ENCODE peak calls at places on chromosomes 7 and 10, in ten cellular contexts. V, J, T, I, U, O, E, Y, M and W are unnamed samples.

GRCh38 chr7:1964556-1964912 is 268.2 kb downstream of the MAD1L1 start:
- DNase-seq in V (no peak), M (no peak), E (no peak), I (no peak), O (no peak), U (no peak), J (no peak), Y (no peak), T (no peak), W (no peak)

GRCh38 chr7:77811895-77812685 is 13.5 kb downstream of the PHTF2 start:
- DNase-seq in Y (no peak), U (no peak), T (no peak), E (no peak), I (no peak), J (no peak), M (no peak), O (no peak), V (no peak), W (no peak)

GRCh38 chr10:29839826-29840515 is 205.2 kb upstream of the SVIL start:
- DNase-seq in Y (peak; percentile 66), M (no peak), I (no peak), J (no peak), U (no peak), O (no peak), E (no peak), T (no peak), V (no peak), W (no peak)

GRCh38 chr10:48526371-48526821 is 78.5 kb downstream of the ARHGAP22 start:
- DNase-seq in M (no peak), E (no peak), U (no peak), Y (peak; percentile 51), O (no peak), J (no peak), V (no peak), I (peak; percentile 43), T (peak; percentile 67), W (peak; percentile 61)

GRCh38 chr7:130334274-130334673 is 10.3 kb upstream of the CPA5 start:
- DNase-seq in T (no peak), U (no peak), J (no peak), I (no peak), O (no peak), Y (no peak), E (no peak), M (no peak), V (no peak), W (no peak)

GRCh38 chr10:51097546-51097945 is 23.3 kb downstream of the PRKG1 start:
- DNase-seq in M (no peak), U (no peak), J (no peak), T (no peak), I (no peak), V (no peak), Y (no peak), E (no peak), O (no peak), W (no peak)

GRCh38 chr10:10193848-10194247 is 823.8 kb upstream of the CELF2 start:
- DNase-seq in E (no peak), O (no peak), U (no peak), Y (peak; percentile 47), J (no peak), I (no peak), V (no peak), T (no peak), M (no peak), W (no peak)

GRCh38 chr7:22208806-22209205 is 148.1 kb downstream of the RAPGEF5 start:
- DNase-seq in U (no peak), T (no peak), O (no peak), J (no peak), Y (no peak), V (no peak), M (no peak), I (no peak), E (no peak), W (no peak)

GRCh38 chr7:151809864-151810170 is 67.1 kb downstream of the PRKAG2 start:
- DNase-seq in U (no peak), Y (no peak), E (no peak), J (no peak), O (no peak), I (no peak), T (no peak), M (no peak), V (no peak), W (no peak)

GRCh38 chr7:86598311-86598710 is 45.4 kb upstream of the GRM3 start:
- DNase-seq in E (no peak), I (no peak), J (no peak), O (peak; percentile 50), M (no peak), U (no peak), T (peak; percentile 64), V (no peak), Y (peak; percentile 92), W (no peak)

GRCh38 chr10:117364121-117364960 is 10.9 kb downstream of the PDZD8 start:
- DNase-seq in U (no peak), M (no peak), I (no peak), O (no peak), Y (no peak), T (no peak), J (no peak), E (no peak), V (no peak), W (no peak)

DNA sequence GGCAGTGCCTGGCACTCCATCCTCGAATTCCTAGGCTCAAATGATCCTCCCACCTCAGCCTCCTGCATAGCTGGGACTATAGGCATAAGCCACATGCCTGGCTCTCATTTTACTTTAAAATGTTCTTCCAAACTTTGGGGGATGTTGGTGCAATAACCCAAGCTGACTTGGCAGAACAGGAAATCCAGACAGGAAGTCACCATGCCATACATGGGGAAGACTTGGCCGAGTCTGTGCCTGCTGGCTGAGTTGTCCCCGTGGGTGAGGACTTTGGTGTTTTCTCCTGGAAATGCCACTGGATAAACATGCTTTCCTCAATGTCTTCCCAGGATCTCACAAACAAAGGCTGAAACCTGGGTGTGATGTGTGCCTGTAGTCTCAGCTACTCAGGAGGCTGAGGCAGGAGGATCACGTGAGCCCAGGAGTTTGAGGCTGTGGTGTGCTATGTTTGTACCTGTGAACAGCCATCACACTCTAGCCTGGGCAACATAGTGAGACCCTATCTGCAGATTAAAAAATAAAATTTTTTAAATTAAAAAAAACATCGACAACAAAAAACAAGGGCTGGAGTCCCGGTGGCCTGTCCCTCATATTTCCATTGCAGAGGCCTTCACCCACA is 19.8 kb downstream of the HKDC1 start:
- DNase-seq in M (no peak), V (no peak), I (no peak), U (no peak), J (no peak), T (no peak), Y (no peak), O (peak; percentile 51), E (no peak), W (no peak)
- H3K4me3 ChIP-seq in M (no peak overlapping the region), V (no peak overlapping the region), I (no peak overlapping the region), U (no peak overlapping the region), J (no peak overlapping the region), T (no peak overlapping the region), Y (no peak overlapping the region), O (no peak overlapping the region), E (no peak overlapping the region), W (no peak overlapping the region)

GRCh38 chr7:98630149-98630548 is 13.1 kb downstream of the NPTX2 start:
- DNase-seq in V (no peak), E (no peak), J (no peak), Y (peak; percentile 33), T (peak; percentile 55), O (no peak), U (no peak), I (no peak), M (no peak), W (no peak)
- H3K27me3 ChIP-seq in V (no peaks in the 10 kb centered on the region), E (no peaks in the 10 kb centered on the region), J (peaks cover 64% of the 10 kb centered on the region), Y (no peaks in the 10 kb centered on the region), T (peaks cover 17% of the 10 kb centered on the region), O (peaks cover 43% of the 10 kb centered on the region), U (no peaks in the 10 kb centered on the region), I (no peaks in the 10 kb centered on the region), M (peaks cover 18% of the 10 kb centered on the region), W (no peaks in the 10 kb centered on the region)

GRCh38 chr7:116209561-116210070 is 723 bp upstream of the TES start:
- DNase-seq in J (no peak), E (no peak), V (no peak), M (no peak), Y (peak; percentile 37), T (no peak), O (no peak), I (no peak), U (no peak), W (no peak)

GRCh38 chr7:116211006-116211912 is 920 bp downstream of the TES start:
- DNase-seq in U (peak; percentile 93), E (peak; percentile 65), J (peak; percentile 67), I (peak; percentile 91), M (peak; percentile 96), V (peak; percentile 58), Y (peak; percentile 92), T (peak; percentile 54), O (peak; percentile 90), W (peak; percentile 67)

GRCh38 chr7:116211913-116212596 is 1.7 kb downstream of the TES start:
- DNase-seq in T (no peak), V (no peak), E (no peak), Y (no peak), U (no peak), I (no peak), J (no peak), O (no peak), M (no peak), W (no peak)

GRCh38 chr7:116208919-116209318 is 1.4 kb upstream of the TES start:
- DNase-seq in J (no peak), O (no peak), T (no peak), Y (no peak), V (no peak), E (no peak), I (no peak), M (no peak), U (no peak), W (no peak)

DNA sequence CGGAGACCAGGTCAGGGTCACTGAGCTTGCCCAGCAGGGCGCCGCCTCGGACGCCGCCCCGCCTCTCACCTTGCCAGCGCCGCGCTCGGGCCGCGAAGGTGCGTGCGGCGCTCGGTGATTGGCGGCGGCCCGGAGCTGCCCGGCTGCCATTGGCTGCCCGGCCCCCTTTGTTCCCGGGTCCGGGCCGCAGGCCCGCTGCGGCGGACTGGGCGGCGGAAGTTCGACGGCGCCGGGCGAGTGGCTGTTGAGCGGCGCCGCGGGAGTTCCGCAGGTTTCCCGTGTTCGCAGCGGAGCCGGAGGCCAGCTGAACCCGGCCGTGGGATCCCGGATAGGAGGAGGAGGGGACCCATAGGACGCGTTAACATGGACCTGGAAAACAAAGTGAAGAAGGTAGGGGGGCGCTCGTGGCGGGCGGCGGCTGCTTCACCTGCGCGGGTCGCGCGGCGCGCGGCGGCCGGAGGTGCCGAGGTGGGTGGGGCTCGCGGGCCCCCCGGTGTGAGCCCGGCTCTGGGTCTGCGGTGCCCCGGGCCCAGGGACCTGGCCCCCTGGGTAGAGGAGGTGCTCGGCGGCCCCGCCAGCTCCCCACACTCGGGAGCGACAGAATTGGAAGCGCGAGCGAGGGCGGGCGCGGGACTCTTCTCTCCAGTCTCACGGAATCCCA is at the start of gene TES:
- DNase-seq in J (peak; percentile 68), O (peak; percentile 96), V (peak; percentile 48), E (no peak), U (peak; percentile 84), T (peak; percentile 83), Y (peak; percentile 93), M (peak; percentile 92), I (peak; percentile 71), W (no peak)
- H3K4me3 ChIP-seq in J (peak within 1 kb of the TSS; percentile 85), O (peak within 1 kb of the TSS; percentile 89), V (peak within 1 kb of the TSS; percentile 76), E (no peak within 1 kb of the TSS), U (peak within 1 kb of the TSS; percentile 94), T (peak within 1 kb of the TSS; percentile 73), Y (peak within 1 kb of the TSS; percentile 88), M (peak within 1 kb of the TSS; percentile 74), I (peak within 1 kb of the TSS; percentile 83), W (peak within 1 kb of the TSS; percentile 70)

DNA sequence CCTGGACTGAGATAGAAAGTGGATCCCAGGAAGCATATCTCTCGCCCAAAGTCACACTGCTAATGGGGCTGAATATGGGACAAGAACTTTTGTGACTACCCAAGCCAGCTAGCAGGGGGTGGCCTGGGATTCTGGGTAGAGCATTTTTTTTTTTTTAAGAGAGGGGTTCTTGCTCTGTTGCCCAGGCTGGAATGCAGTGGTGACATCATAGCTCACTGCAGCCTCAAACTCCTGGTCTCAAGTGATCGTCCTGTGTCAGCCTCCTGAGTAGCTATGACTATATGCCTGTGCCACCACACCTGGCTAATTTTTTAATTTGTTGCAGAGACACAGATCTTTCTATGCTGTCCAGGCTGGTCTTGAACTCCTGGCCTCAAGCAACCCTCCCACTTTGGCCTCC is 20.6 kb upstream of the MLXIPL start:
- DNase-seq in U (no peak), V (no peak), O (no peak), Y (no peak), E (no peak), T (no peak), I (no peak), M (no peak), J (no peak), W (no peak)
- H3K27me3 ChIP-seq in U (peaks cover 8% of the 10 kb centered on the region), V (peaks cover 36% of the 10 kb centered on the region), O (peaks cover 82% of the 10 kb centered on the region), Y (peaks cover 48% of the 10 kb centered on the region), E (peaks cover 9% of the 10 kb centered on the region), T (peaks cover 45% of the 10 kb centered on the region), I (peaks cover 32% of the 10 kb centered on the region), M (peaks cover 62% of the 10 kb centered on the region), J (peaks cover 93% of the 10 kb centered on the region), W (peaks cover 54% of the 10 kb centered on the region)